ENCODE peak calls at places on chromosomes 1 and 21, in six cellular contexts. Z, L, S, G, Q and R are unnamed samples.

GRCh38 chr1:9455487-9456237 is 83.6 kb upstream of the SLC25A33 start:
- DNase-seq in Z (peak), L (peak), S (no peak), G (peak), Q (peak), R (peak)

GRCh38 chr1:198232940-198233675 is 76.3 kb downstream of the NEK7 start:
- DNase-seq in Z (no peak), L (no peak), S (no peak), G (no peak), Q (no peak), R (no peak)

GRCh38 chr1:211013346-211014240 is 120.4 kb downstream of the KCNH1 start:
- DNase-seq in Z (no peak), L (no peak), S (no peak), G (no peak), Q (no peak), R (no peak)

GRCh38 chr1:221874285-221875003 is 132.6 kb upstream of the DUSP10 start:
- DNase-seq in Z (no peak), L (no peak), S (no peak), G (no peak), Q (no peak), R (no peak)

GRCh38 chr1:27539901-27540861 is 50.2 kb upstream of the WASF2 start:
- DNase-seq in Z (no peak), L (peak), S (peak), G (no peak), Q (peak), R (no peak)

GRCh38 chr21:42861311-42862122 is 17.8 kb downstream of the WDR4 start:
- DNase-seq in Z (no peak), L (no peak), S (no peak), G (peak), Q (no peak), R (no peak)

GRCh38 chr1:174189424-174190062 is 30.2 kb downstream of the RABGAP1L start:
- DNase-seq in Z (no peak), L (no peak), S (no peak), G (no peak), Q (no peak), R (no peak)

GRCh38 chr21:35643176-35643575 is 417.1 kb downstream of the SETD4 start:
- DNase-seq in Z (no peak), L (peak), S (no peak), G (no peak), Q (no peak), R (no peak)

GRCh38 chr1:170731566-170732261 is 67.8 kb downstream of the PRRX1 start:
- DNase-seq in Z (no peak), L (no peak), S (no peak), G (no peak), Q (no peak), R (no peak)

GRCh38 chr1:10651793-10652192 is 144.7 kb downstream of the CASZ1 start:
- DNase-seq in Z (no peak), L (peak), S (no peak), G (no peak), Q (no peak), R (no peak)

GRCh38 chr1:162391790-162392563 is 10.4 kb downstream of the C1orf226 start:
- DNase-seq in Z (peak), L (peak), S (peak), G (no peak), Q (no peak), R (no peak)

GRCh38 chr1:165228676-165229075 is 127.8 kb downstream of the LMX1A start:
- DNase-seq in Z (peak), L (no peak), S (no peak), G (no peak), Q (no peak), R (no peak)

GRCh38 chr1:52567943-52568342 is 15.1 kb upstream of the TUT4 start:
- DNase-seq in Z (no peak), L (no peak), S (no peak), G (no peak), Q (no peak), R (no peak)

GRCh38 chr1:172948457-172948856 is 102.3 kb downstream of the TNFSF18 start:
- DNase-seq in Z (no peak), L (peak), S (no peak), G (no peak), Q (no peak), R (no peak)

GRCh38 chr1:34754878-34755637 is at the start of gene GJB5:
- DNase-seq in Z (no peak), L (no peak), S (no peak), G (no peak), Q (no peak), R (no peak)

GRCh38 chr1:211493865-211494653 is 2.1 kb upstream of the RD3 start:
- DNase-seq in Z (no peak), L (no peak), S (no peak), G (no peak), Q (peak), R (no peak)

GRCh38 chr1:220516014-220516721 is 11.8 kb upstream of the MARK1 start:
- DNase-seq in Z (no peak), L (peak), S (no peak), G (no peak), Q (no peak), R (no peak)

GRCh38 chr1:200556005-200556404 is 64.5 kb downstream of the KIF14 start:
- DNase-seq in Z (no peak), L (no peak), S (no peak), G (no peak), Q (no peak), R (no peak)

GRCh38 chr1:159229486-159229885 is 24.8 kb downstream of the ACKR1 start:
- DNase-seq in Z (no peak), L (no peak), S (no peak), G (no peak), Q (no peak), R (no peak)

GRCh38 chr1:19096036-19096833 is 113.8 kb downstream of the UBR4 start:
- DNase-seq in Z (no peak), L (peak), S (no peak), G (no peak), Q (no peak), R (no peak)

GRCh38 chr1:245319161-245319560 is 164.4 kb downstream of the KIF26B start:
- DNase-seq in Z (no peak), L (no peak), S (no peak), G (no peak), Q (no peak), R (no peak)

GRCh38 chr1:204408074-204408507 is 3.5 kb downstream of the PPP1R15B start:
- DNase-seq in Z (no peak), L (peak), S (no peak), G (peak), Q (peak), R (peak)

GRCh38 chr1:220925707-220926106 is 46.5 kb downstream of the HLX start:
- DNase-seq in Z (no peak), L (no peak), S (peak), G (no peak), Q (no peak), R (no peak)

GRCh38 chr1:2108213-2108876 is 58.1 kb downstream of the PRKCZ start:
- DNase-seq in Z (no peak), L (peak), S (no peak), G (no peak), Q (no peak), R (no peak)

GRCh38 chr1:185644531-185644930 is 89.7 kb upstream of the HMCN1 start:
- DNase-seq in Z (no peak), L (peak), S (no peak), G (no peak), Q (no peak), R (no peak)

GRCh38 chr21:46126321-46127238 is 28.7 kb downstream of the COL6A2 start:
- DNase-seq in Z (no peak), L (no peak), S (no peak), G (no peak), Q (peak), R (peak)